ENCODE peak calls at places on chromosomes 6 and 20, in five cellular contexts. K, H, L, V and W are unnamed samples.

GRCh38 chr6:126182650-126183311 is 157.1 kb upstream of the CENPW start:
- DNase-seq in K (peak), H (no peak), L (no peak), V (no peak), W (no peak)

GRCh38 chr6:170404697-170405096 is 98.1 kb downstream of the FAM120B start:
- DNase-seq in K (peak), H (no peak), L (no peak), V (no peak), W (no peak)

GRCh38 chr6:8908638-8909037 is 473.3 kb upstream of the SLC35B3 start:
- DNase-seq in K (no peak), H (no peak), L (no peak), V (no peak), W (no peak)

GRCh38 chr20:44098657-44099056 is 88.3 kb downstream of the JPH2 start:
- DNase-seq in K (no peak), H (no peak), L (no peak), V (no peak), W (no peak)

GRCh38 chr6:154895841-154896240 is 99.3 kb upstream of the TIAM2 start:
- DNase-seq in K (no peak), H (no peak), L (no peak), V (no peak), W (no peak)

GRCh38 chr6:75219213-75219612 is 13.4 kb upstream of the COL12A1 start:
- DNase-seq in K (no peak), H (no peak), L (no peak), V (no peak), W (no peak)

GRCh38 chr20:17680836-17681740 is 954 bp downstream of the RRBP1 start:
- DNase-seq in K (peak), H (peak), L (peak), V (peak), W (peak)

GRCh38 chr20:64145458-64146300 is 18.6 kb upstream of the MYT1 start:
- DNase-seq in K (no peak), H (no peak), L (no peak), V (no peak), W (no peak)

GRCh38 chr6:5537967-5538366 is 276.7 kb downstream of the FARS2 start:
- DNase-seq in K (peak), H (no peak), L (no peak), V (no peak), W (no peak)

GRCh38 chr6:133040025-133040838 is 200.9 kb upstream of the EYA4 start:
- DNase-seq in K (peak), H (no peak), L (no peak), V (peak), W (no peak)

GRCh38 chr6:76703786-76704185 is 631.3 kb upstream of the IMPG1 start:
- DNase-seq in K (no peak), H (no peak), L (no peak), V (no peak), W (no peak)

GRCh38 chr20:25676164-25676809 is 20.4 kb downstream of the ZNF337 start:
- DNase-seq in K (peak), H (no peak), L (no peak), V (no peak), W (no peak)

GRCh38 chr6:25056130-25056529 is 120.4 kb upstream of the RIPOR2 start:
- DNase-seq in K (no peak), H (no peak), L (peak), V (peak), W (no peak)

GRCh38 chr6:158810149-158811095 is 8.7 kb downstream of the EZR start:
- DNase-seq in K (no peak), H (no peak), L (no peak), V (no peak), W (no peak)